ENCODE peak calls at places on chromosomes 2 and 18, in four cellular contexts. V is K562, C is H1, X is SK-N-SH. P is an unnamed sample.

GRCh38 chr18:41829648-41830516 is 125.2 kb upstream of the PIK3C3 start:
- DNase-seq in V (no peak), X (no peak), C (no peak), P (no peak)

GRCh38 chr18:77455004-77455403 is 205.4 kb downstream of the GALR1 start:
- DNase-seq in C (no peak), V (no peak), X (no peak), P (no peak)

GRCh38 chr2:54604771-54605350 is 118.6 kb upstream of the EML6 start:
- DNase-seq in C (no peak), V (no peak), X (no peak), P (no peak)

GRCh38 chr2:119040730-119041129 is 98.7 kb downstream of the MARCO start:
- DNase-seq in X (no peak), C (no peak), V (no peak), P (no peak)

GRCh38 chr2:105521616-105522015 is 122.8 kb upstream of the FHL2 start:
- DNase-seq in X (no peak), C (no peak), V (no peak), P (no peak)

GRCh38 chr2:3344897-3345296 is 32.7 kb downstream of the EIPR1 start:
- DNase-seq in V (no peak), C (no peak), X (no peak), P (no peak)

GRCh38 chr18:58180738-58181353 is 136.8 kb downstream of the NEDD4L start:
- DNase-seq in V (peak; percentile 62), C (no peak), X (peak; percentile 65), P (peak; percentile 72)

GRCh38 chr2:196963961-196964360 is 37.5 kb upstream of the PGAP1 start:
- DNase-seq in V (no peak), X (no peak), C (no peak), P (no peak)

GRCh38 chr2:131413148-131413747 is 49.3 kb upstream of the RAB6D start:
- DNase-seq in X (peak; percentile 47), V (peak; percentile 71), C (no peak), P (no peak)

GRCh38 chr2:131045925-131046579 is 47.2 kb downstream of the FAM168B start:
- DNase-seq in V (no peak), X (no peak), C (no peak), P (no peak)

GRCh38 chr2:239946570-239947311 is 78.4 kb downstream of the NDUFA10 start:
- DNase-seq in C (no peak), V (no peak), X (no peak), P (no peak)

GRCh38 chr2:227471924-227472264 is at the start of gene AGFG1:
- DNase-seq in C (no peak), X (peak; percentile 96), V (peak; percentile 87), P (peak; percentile 91)

GRCh38 chr2:18159899-18160298 is 281.4 kb downstream of the KCNS3 start:
- DNase-seq in X (no peak), C (no peak), V (no peak), P (no peak)

GRCh38 chr2:30701782-30702181 is 105.5 kb downstream of the CAPN13 start:
- DNase-seq in V (no peak), X (no peak), C (no peak), P (no peak)

GRCh38 chr2:25188405-25188804 is 20.0 kb upstream of the POMC start:
- DNase-seq in V (no peak), C (no peak), X (no peak), P (no peak)

GRCh38 chr2:27672723-27673486 is 9.2 kb downstream of the SLC4A1AP start:
- DNase-seq in C (no peak), V (no peak), X (no peak), P (no peak)

DNA sequence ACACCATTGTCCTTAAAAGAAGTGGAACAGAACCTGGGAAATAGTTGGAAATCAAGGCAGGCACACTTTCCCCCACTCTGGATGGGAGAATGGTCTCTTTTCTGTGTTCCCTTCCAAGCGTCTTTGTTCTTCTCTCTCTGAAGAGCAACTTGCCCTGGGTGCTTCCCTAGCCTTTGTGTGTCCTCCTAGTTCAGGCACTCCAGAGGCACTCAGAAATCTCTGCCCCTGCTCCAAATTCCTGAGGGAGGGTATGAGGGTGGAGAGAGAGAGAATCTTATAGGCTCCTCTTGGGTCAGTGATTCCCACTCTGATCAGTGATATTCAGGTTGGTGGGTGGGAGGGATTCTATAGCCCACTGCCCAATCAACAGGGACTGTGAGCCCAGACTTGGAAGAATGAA is 8.8 kb upstream of the SIX2 start:
- DNase-seq in C (no peak), X (no peak), V (no peak), P (no peak)
- TF ChIP-seq CTCF in C (no peak), X (no peak), V (no peak), P (no peak)

DNA sequence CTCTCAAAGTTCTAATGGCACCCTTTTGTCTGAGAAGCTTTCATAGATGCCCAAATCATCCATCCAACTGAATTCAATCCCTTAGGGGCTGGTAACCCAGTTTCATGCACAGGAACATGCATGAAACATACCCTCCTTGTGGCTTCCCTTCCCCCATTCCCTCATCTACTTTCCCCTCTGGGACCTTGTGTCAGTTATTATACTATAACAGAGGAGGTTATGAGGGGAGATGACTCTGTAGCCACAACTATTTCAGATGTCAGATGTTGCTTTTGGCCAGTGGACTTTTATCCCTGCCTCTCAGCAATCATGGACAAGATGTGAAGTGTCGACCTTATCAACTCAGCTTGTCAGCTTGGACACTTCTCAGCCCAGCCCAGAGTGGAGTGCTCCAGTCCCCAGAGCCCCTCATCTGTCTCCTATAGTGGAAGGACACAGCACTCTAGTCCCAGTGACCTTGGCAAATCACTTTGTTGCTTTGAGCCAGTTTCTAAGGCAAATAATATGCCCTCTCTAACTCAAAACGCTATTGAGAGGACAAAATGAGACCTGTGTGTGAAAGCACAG is 8.4 kb downstream of the DHRS9 start:
- DNase-seq in C (no peak), V (peak; percentile 59), X (no peak), P (no peak)
- TF ChIP-seq TEAD4 in C (no peak), V (no peak), X (no peak), P (no peak)

GRCh38 chr2:34099377-34099776 is 500.3 kb upstream of the FAM98A start:
- DNase-seq in C (no peak), X (no peak), V (no peak), P (no peak)

GRCh38 chr2:34102359-34102758 is 503.3 kb upstream of the FAM98A start:
- DNase-seq in C (no peak), V (no peak), X (no peak), P (no peak)

GRCh38 chr2:34093790-34094189 is 494.7 kb upstream of the FAM98A start:
- DNase-seq in C (no peak), X (no peak), V (no peak), P (no peak)

GRCh38 chr2:34096552-34097171 is 497.6 kb upstream of the FAM98A start:
- DNase-seq in V (peak; percentile 54), X (peak; percentile 36), C (peak; percentile 10), P (peak; percentile 58)
- TF ChIP-seq CTCF in V (no peak), X (peak; percentile 96), C (peak; percentile 51), P (peak; percentile 79)

GRCh38 chr18:54749291-54749690 is 79.0 kb upstream of the RAB27B start:
- DNase-seq in V (no peak), C (no peak), X (no peak), P (no peak)

GRCh38 chr18:54752185-54752584 is 76.1 kb upstream of the RAB27B start:
- DNase-seq in C (no peak), X (no peak), V (no peak), P (no peak)

DNA sequence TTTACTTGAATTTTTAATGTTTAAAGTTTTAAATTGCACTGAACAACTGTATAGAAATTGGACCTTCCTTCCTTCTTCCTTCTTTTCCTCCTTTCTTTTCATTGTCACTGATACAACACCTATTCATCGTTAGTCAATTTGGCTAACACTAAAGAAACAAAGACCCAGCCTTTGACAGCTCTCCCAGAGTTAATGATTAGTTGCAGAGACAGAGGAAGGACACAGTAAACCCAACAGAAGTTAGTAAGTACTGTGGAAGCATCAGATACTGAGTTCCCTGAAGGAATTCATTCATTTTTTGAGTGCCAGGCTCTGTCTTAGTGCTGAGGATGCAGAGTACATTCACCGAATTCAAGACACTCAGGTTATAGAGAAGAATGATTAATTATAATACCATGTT is 77.9 kb upstream of the RAB27B start:
- DNase-seq in C (no peak), V (no peak), X (no peak), P (no peak)
- TF ChIP-seq TEAD4 in C (no peak), V (no peak), X (no peak), P (no peak)

GRCh38 chr2:205288681-205289080 is 393.6 kb upstream of the NRP2 start:
- DNase-seq in V (no peak), C (no peak), X (no peak), P (no peak)
- TF ChIP-seq CTCF in V (no peak), C (no peak), X (no peak), P (no peak)

P was measured in WTC11.